ENCODE peak calls at places on chromosomes 1 and 21, in nine cellular contexts. N is SHP77; F is stromal cell of bone marrow; V is foreskin keratinocyte; M is stimulated activated CD8-positive, alpha-beta memory T cell treated with anti-CD3 and anti-CD28 coated beads, Interleukin-15, amount 100 ng/mL, for 24 hours; A is HuH-7.5; R is GM13977; Z is T-helper 1 cell; Y is Panc1. D is an unnamed sample.

GRCh38 chr1:181936768-181937581 is 124.5 kb downstream of the ZNF648 start:
- DNase-seq in F (no peak), V (peak; percentile 24), A (peak; percentile 37), Y (peak; percentile 48), N (peak; percentile 67), M (no peak), R (peak; percentile 73), Z (no peak), D (no peak)

GRCh38 chr1:118223426-118223825 is 38.4 kb upstream of the SPAG17 start:
- DNase-seq in Z (no peak), F (no peak), N (peak; percentile 12), R (no peak), A (no peak), V (no peak), M (no peak), Y (no peak), D (no peak)

GRCh38 chr1:154325583-154326545 is 539 bp downstream of the ATP8B2 start:
- DNase-seq in V (no peak), F (peak; percentile 87), Y (no peak), Z (peak; percentile 37), A (peak; percentile 99), R (peak; percentile 47), N (peak; percentile 75), M (no peak), D (peak; percentile 92)

GRCh38 chr1:214989341-214989740 is 93.2 kb upstream of the KCNK2 start:
- DNase-seq in R (no peak), Z (no peak), A (no peak), N (no peak), V (no peak), Y (no peak), M (no peak), F (peak; percentile 76), D (no peak)

GRCh38 chr1:22611530-22611947 is 24.9 kb upstream of the C1QA start:
- DNase-seq in Y (no peak), R (no peak), V (peak; percentile 10), M (no peak), Z (no peak), A (peak; percentile 56), F (peak; percentile 3), N (no peak), D (no peak)

GRCh38 chr1:211036701-211037494 is 97.0 kb downstream of the KCNH1 start:
- DNase-seq in M (no peak), Z (no peak), Y (peak; percentile 41), F (peak; percentile 95), A (no peak), R (no peak), N (no peak), V (peak; percentile 51), D (no peak)

GRCh38 chr1:163205513-163205912 is 2.8 kb upstream of the RGS5 start:
- DNase-seq in Z (no peak), N (no peak), A (no peak), R (no peak), M (no peak), F (no peak), Y (no peak), V (no peak), D (no peak)

GRCh38 chr1:54813479-54814147 is 12.5 kb upstream of the TTC22 start:
- DNase-seq in M (no peak), N (no peak), F (no peak), A (no peak), Y (no peak), Z (no peak), V (no peak), R (no peak), D (no peak)

GRCh38 chr1:31798433-31799195 is 17.2 kb downstream of the SPOCD1 start:
- DNase-seq in F (peak; percentile 92), Y (peak; percentile 42), V (peak; percentile 65), A (no peak), R (no peak), N (no peak), Z (no peak), M (no peak), D (no peak)

GRCh38 chr21:38839683-38840286 is 34.1 kb downstream of the ETS2 start:
- DNase-seq in R (no peak), A (no peak), F (peak; percentile 54), Z (no peak), N (no peak), Y (no peak), M (no peak), V (peak; percentile 92), D (no peak)

GRCh38 chr1:153932071-153932592 is 9.4 kb upstream of the GATAD2B start:
- DNase-seq in M (no peak), Z (no peak), F (no peak), A (no peak), R (no peak), Y (no peak), V (no peak), N (no peak), D (no peak)

GRCh38 chr1:233172201-233172600 is 123.3 kb downstream of the PCNX2 start:
- DNase-seq in Z (no peak), Y (no peak), V (no peak), F (no peak), M (no peak), A (peak; percentile 16), N (no peak), R (no peak), D (no peak)

GRCh38 chr1:204213668-204214662 is at the start of gene GOLT1A:
- DNase-seq in Y (peak; percentile 12), N (peak; percentile 27), F (peak; percentile 71), A (peak; percentile 82), M (no peak), Z (no peak), V (peak; percentile 61), R (peak; percentile 59), D (no peak)

GRCh38 chr21:31714741-31715365 is 17.1 kb downstream of the SCAF4 start:
- DNase-seq in R (no peak), M (no peak), F (no peak), Z (no peak), Y (no peak), N (no peak), V (no peak), A (no peak), D (no peak)

GRCh38 chr21:45285266-45285931 is 2.3 kb downstream of the POFUT2 start:
- DNase-seq in V (no peak), M (no peak), Y (no peak), Z (no peak), R (no peak), N (no peak), F (no peak), A (no peak), D (peak; percentile 46)